ENCODE peak calls at places on chromosomes 5 and 9, in six cellular contexts. Y is HEK293T, Q is EL, C is IMR-90, H is cerebellar cortex, G is T-helper 9 cell. R is an unnamed sample.

GRCh38 chr5:173204185-173204979 is 30.6 kb downstream of the NKX2-5 start:
- DNase-seq in C (peak), H (peak), Y (no peak), G (no peak), Q (peak), R (peak)

GRCh38 chr5:138789771-138790242 is 36.6 kb downstream of the CTNNA1 start:
- DNase-seq in C (peak), H (peak), Q (peak), Y (peak), G (no peak), R (peak)

GRCh38 chr9:106421772-106422171 is 441.2 kb upstream of the ZNF462 start:
- DNase-seq in H (no peak), C (no peak), Y (no peak), G (no peak), Q (no peak), R (no peak)

GRCh38 chr9:130682490-130683121 is 11.0 kb upstream of the EXOSC2 start:
- DNase-seq in G (peak), Q (peak), C (peak), H (peak), Y (peak), R (peak)

GRCh38 chr9:137449931-137450537 is 8.9 kb upstream of the ENTPD8 start:
- DNase-seq in H (no peak), Y (no peak), Q (no peak), G (no peak), C (no peak), R (no peak)

GRCh38 chr5:17252543-17252942 is 35.1 kb downstream of the BASP1 start:
- DNase-seq in Y (no peak), C (peak), Q (peak), G (no peak), H (no peak), R (no peak)

GRCh38 chr5:122236270-122236669 is 75.8 kb upstream of the SNCAIP start:
- DNase-seq in Q (peak), G (no peak), Y (no peak), C (peak), H (no peak), R (no peak)

GRCh38 chr5:96509721-96510383 is 76.8 kb upstream of the PCSK1 start:
- DNase-seq in G (no peak), C (peak), Q (peak), Y (no peak), H (no peak), R (no peak)

GRCh38 chr5:169581580-169582227 is 1.9 kb upstream of the SPDL1 start:
- DNase-seq in C (peak), G (peak), Y (peak), Q (peak), H (peak), R (peak)

GRCh38 chr5:78511116-78511906 is 137.3 kb downstream of the LHFPL2 start:
- DNase-seq in C (no peak), G (no peak), Q (no peak), H (no peak), Y (no peak), R (no peak)